ENCODE peak calls at places on chromosome X, in eight cellular contexts. O, S, N, C, Q, R, I and L are unnamed samples.
A peak's percentile ranks its signal among the peaks of the same experiment; 100 is the strongest.

GRCh38 chrX:113868169-113868568 is 715.7 kb upstream of the HTR2C start:
- DNase-seq in O (no peak), S (peak; percentile 4), N (no peak), C (no peak), Q (no peak), R (no peak), I (no peak), L (no peak)

GRCh38 chrX:68829594-68830485 is 1.0 kb downstream of the EFNB1 start:
- DNase-seq in O (peak; percentile 56), S (peak; percentile 49), N (no peak), C (no peak), Q (no peak), R (no peak), I (no peak), L (no peak)

GRCh38 chrX:150450519-150451177 is 87.5 kb downstream of the MAMLD1 start:
- DNase-seq in O (no peak), S (no peak), N (no peak), C (no peak), Q (no peak), R (no peak), I (no peak), L (no peak)

GRCh38 chrX:63809158-63809557 is 24.1 kb upstream of the ARHGEF9 start:
- DNase-seq in O (no peak), S (no peak), N (no peak), C (no peak), Q (no peak), R (no peak), I (no peak), L (no peak)

GRCh38 chrX:38089173-38089982 is 83.0 kb downstream of the SYTL5 start:
- DNase-seq in O (no peak), S (no peak), N (no peak), C (no peak), Q (no peak), R (peak; percentile 18), I (no peak), L (no peak)

GRCh38 chrX:150934453-150934852 is 36.0 kb upstream of the CD99L2 start:
- DNase-seq in O (peak; percentile 74), S (no peak), N (peak; percentile 8), C (no peak), Q (no peak), R (no peak), I (no peak), L (no peak)

GRCh38 chrX:21798677-21799219 is 40.7 kb upstream of the MBTPS2 start:
- DNase-seq in O (peak; percentile 74), S (no peak), N (peak; percentile 59), C (no peak), Q (no peak), R (peak; percentile 16), I (no peak), L (no peak)

GRCh38 chrX:132375941-132376340 is 112.9 kb downstream of the MBNL3 start:
- DNase-seq in O (peak; percentile 4), S (no peak), N (peak; percentile 4), C (no peak), Q (no peak), R (peak; percentile 43), I (no peak), L (peak; percentile 35)

GRCh38 chrX:54048413-54048812 is 4.1 kb upstream of the PHF8 start:
- DNase-seq in O (no peak), S (no peak), N (no peak), C (no peak), Q (no peak), R (no peak), I (no peak), L (no peak)

GRCh38 chrX:118566359-118566758 is 70.7 kb downstream of the DOCK11 start:
- DNase-seq in O (peak; percentile 25), S (no peak), N (no peak), C (no peak), Q (no peak), R (no peak), I (no peak), L (no peak)

GRCh38 chrX:47311857-47312774 is 58.3 kb upstream of the ZNF157 start:
- DNase-seq in O (peak; percentile 64), S (peak; percentile 44), N (peak; percentile 72), C (peak; percentile 58), Q (peak; percentile 23), R (peak; percentile 64), I (peak; percentile 32), L (peak; percentile 76)

GRCh38 chrX:51614353-51614752 is 4.4 kb downstream of the CENPVL3 start:
- DNase-seq in O (peak; percentile 31), S (peak; percentile 47), N (peak; percentile 60), C (peak; percentile 21), Q (no peak), R (peak; percentile 76), I (peak; percentile 1), L (peak; percentile 56)

GRCh38 chrX:4878642-4879041 is 1165.2 kb upstream of the PRKX start:
- DNase-seq in O (no peak), S (no peak), N (no peak), C (no peak), Q (no peak), R (no peak), I (no peak), L (no peak)

GRCh38 chrX:154540897-154541535 is 5.6 kb downstream of the G6PD start:
- DNase-seq in O (no peak), S (no peak), N (no peak), C (peak; percentile 27), Q (no peak), R (no peak), I (no peak), L (no peak)

GRCh38 chrX:24242649-24243556 is 71.0 kb downstream of the SUPT20HL2 start:
- DNase-seq in O (peak; percentile 92), S (no peak), N (peak; percentile 79), C (no peak), Q (no peak), R (no peak), I (no peak), L (no peak)

GRCh38 chrX:84170931-84171330 is 17.1 kb downstream of the RPS6KA6 start:
- DNase-seq in O (no peak), S (no peak), N (no peak), C (no peak), Q (no peak), R (no peak), I (no peak), L (no peak)

GRCh38 chrX:121958886-121959285 is 911.5 kb downstream of the GLUD2 start:
- DNase-seq in O (peak; percentile 44), S (no peak), N (no peak), C (no peak), Q (no peak), R (peak; percentile 36), I (no peak), L (no peak)

GRCh38 chrX:153902388-153902787 is 2.1 kb upstream of the AVPR2 start:
- DNase-seq in O (no peak), S (peak; percentile 59), N (no peak), C (no peak), Q (no peak), R (no peak), I (no peak), L (no peak)